ENCODE peak calls at places on chromosomes 3 and 15, in seven cellular contexts. R is NB4, M is ovary, P is adrenal gland, A is suprapubic skin, J is testis, C is A549. D is an unnamed sample.

GRCh38 chr3:58025824-58026579 is 17.8 kb downstream of the FLNB start:
- DNase-seq in R (no peak), M (no peak), P (no peak), A (no peak), J (no peak), C (peak; percentile 47), D (no peak)

GRCh38 chr3:15171096-15171495 is 35.0 kb upstream of the CAPN7 start:
- DNase-seq in R (no peak), M (no peak), P (no peak), A (no peak), J (no peak), C (no peak), D (no peak)

GRCh38 chr3:143239026-143239425 is 119.5 kb downstream of the CHST2 start:
- DNase-seq in R (no peak), M (no peak), P (no peak), A (no peak), J (no peak), C (no peak), D (no peak)

GRCh38 chr3:120450261-120450913 is 405 bp downstream of the FSTL1 start:
- DNase-seq in R (peak; percentile 17), M (peak; percentile 50), P (peak; percentile 68), A (peak; percentile 81), J (peak; percentile 57), C (peak; percentile 49), D (no peak)

GRCh38 chr15:44541282-44541958 is 4.5 kb downstream of the EIF3J start:
- DNase-seq in R (no peak), M (no peak), P (no peak), A (no peak), J (no peak), C (peak; percentile 17), D (no peak)

GRCh38 chr3:126932188-126932931 is 50.6 kb upstream of the PLXNA1 start:
- DNase-seq in R (no peak), M (no peak), P (no peak), A (no peak), J (no peak), C (no peak), D (no peak)

GRCh38 chr15:69104050-69104750 is 56.2 kb upstream of the GLCE start:
- DNase-seq in R (no peak), M (no peak), P (no peak), A (no peak), J (no peak), C (no peak), D (no peak)

GRCh38 chr15:35256141-35256540 is 171.0 kb upstream of the NANOGP8 start:
- DNase-seq in R (no peak), M (no peak), P (no peak), A (no peak), J (no peak), C (no peak), D (no peak)

GRCh38 chr3:15342945-15343344 is 10.6 kb upstream of the SH3BP5 start:
- DNase-seq in R (peak; percentile 60), M (no peak), P (no peak), A (no peak), J (no peak), C (no peak), D (no peak)

GRCh38 chr3:59374812-59375211 is 325.0 kb upstream of the CFAP20DC start:
- DNase-seq in R (no peak), M (no peak), P (no peak), A (no peak), J (no peak), C (no peak), D (no peak)

GRCh38 chr15:66076591-66077319 is 176.8 kb downstream of the MEGF11 start:
- DNase-seq in R (no peak), M (no peak), P (no peak), A (peak; percentile 38), J (no peak), C (no peak), D (no peak)

GRCh38 chr15:90905306-90906180 is 2.4 kb downstream of the MAN2A2 start:
- DNase-seq in R (no peak), M (no peak), P (no peak), A (no peak), J (no peak), C (no peak), D (no peak)

GRCh38 chr3:197001972-197002700 is 27.5 kb downstream of the MELTF start:
- DNase-seq in R (no peak), M (peak; percentile 58), P (no peak), A (no peak), J (peak; percentile 30), C (no peak), D (no peak)

GRCh38 chr3:10026084-10026890 is at the start of gene FANCD2:
- DNase-seq in R (peak; percentile 92), M (peak; percentile 90), P (peak; percentile 95), A (peak; percentile 91), J (peak; percentile 92), C (peak; percentile 90), D (peak; percentile 87)
- TF ChIP-seq POLR2A in R (peak; percentile 53), M (peak; percentile 40), P (peak; percentile 53), A (peak; percentile 63), J (peak; percentile 23), C (peak; percentile 84), D (peak; percentile 88)

GRCh38 chr3:5186089-5186853 is 1.2 kb upstream of the EDEM1 start:
- DNase-seq in R (peak; percentile 95), M (no peak), P (no peak), A (no peak), J (no peak), C (no peak), D (peak; percentile 36)
- TF ChIP-seq POLR2A in R (no peak), M (no peak), P (no peak), A (no peak), J (no peak), C (no peak), D (peak; percentile 52)

DNA sequence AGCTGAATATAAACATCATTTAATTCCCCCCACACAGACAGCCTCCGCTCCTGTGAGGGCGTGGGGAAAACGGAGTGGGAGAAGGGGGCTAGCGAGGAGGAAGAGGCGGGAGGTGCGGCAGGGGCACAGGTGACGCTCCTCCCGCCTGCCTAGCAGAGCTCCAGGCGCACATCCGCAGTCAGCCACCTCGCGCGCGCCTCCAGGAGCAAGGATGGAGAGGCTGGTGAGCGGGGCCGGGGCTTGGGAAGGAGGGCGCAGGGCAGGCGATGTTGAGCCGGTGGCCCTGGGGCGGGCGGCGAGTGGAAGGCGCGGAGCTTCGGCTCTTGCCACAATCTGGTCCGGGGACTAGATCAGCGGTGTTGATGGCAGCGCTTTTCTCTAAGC is at the start of gene CD200:
- DNase-seq in R (no peak), M (peak; percentile 81), P (peak; percentile 79), A (no peak), J (peak; percentile 69), C (no peak), D (no peak)
- TF ChIP-seq POLR2A in R (no peak), M (peak; percentile 41), P (no peak), A (no peak), J (no peak), C (no peak), D (no peak)

GRCh38 chr15:96273317-96274086 is 57.0 kb upstream of the NR2F2 start:
- DNase-seq in R (peak; percentile 94), M (no peak), P (no peak), A (no peak), J (no peak), C (peak; percentile 69), D (peak; percentile 93)
- TF ChIP-seq POLR2A in R (no peak), M (no peak), P (no peak), A (no peak), J (no peak), C (no peak), D (no peak)

D was measured in K562.